ENCODE peak calls at places on chromosome X, in seven cellular contexts. H is GM12878, S is prostate gland, V is Panc1, X is transverse colon, L is breast epithelium, F is HCT116. P is an unnamed sample.

GRCh38 chrX:68403522-68403921 is 29.8 kb downstream of the OPHN1 start:
- DNase-seq in X (no peak), V (no peak), S (no peak), H (no peak), F (no peak), L (no peak), P (no peak)

GRCh38 chrX:96361844-96362243 is 322.8 kb upstream of the DIAPH2 start:
- DNase-seq in V (no peak), X (no peak), H (no peak), L (no peak), F (no peak), S (no peak), P (no peak)

GRCh38 chrX:35439692-35440091 is 358.4 kb upstream of the MAGEB16 start:
- DNase-seq in L (no peak), X (no peak), F (no peak), V (no peak), S (no peak), H (no peak), P (no peak)

GRCh38 chrX:92224406-92224805 is 445.2 kb downstream of the PCDH11X start:
- DNase-seq in S (no peak), L (no peak), X (no peak), V (no peak), H (no peak), F (no peak), P (no peak)

GRCh38 chrX:43655961-43656494 is at the start of gene MAOA:
- DNase-seq in V (no peak), S (peak; percentile 92), F (no peak), L (peak; percentile 66), X (peak; percentile 88), H (no peak), P (peak; percentile 93)

GRCh38 chrX:108131471-108131870 is 39.9 kb downstream of the ATG4A start:
- DNase-seq in V (no peak), S (no peak), L (no peak), X (no peak), F (no peak), H (no peak), P (no peak)

GRCh38 chrX:69501433-69501832 is 2.7 kb upstream of the NALF2 start:
- DNase-seq in F (peak; percentile 48), H (no peak), X (no peak), L (no peak), S (no peak), V (no peak), P (no peak)

GRCh38 chrX:105837227-105837626 is 14.9 kb downstream of the NRK start:
- DNase-seq in V (no peak), X (no peak), L (peak; percentile 27), S (peak; percentile 4), H (no peak), F (no peak), P (no peak)

GRCh38 chrX:69028761-69029120 is 136.5 kb downstream of the PJA1 start:
- DNase-seq in F (no peak), H (no peak), L (no peak), S (no peak), V (no peak), X (no peak), P (no peak)

GRCh38 chrX:97446298-97446882 is 562.7 kb downstream of the RPA4 start:
- DNase-seq in H (no peak), F (no peak), V (no peak), L (no peak), S (no peak), X (no peak), P (no peak)

GRCh38 chrX:24945009-24945408 is 70.8 kb downstream of the ARX start:
- DNase-seq in X (no peak), V (no peak), L (no peak), F (no peak), S (no peak), H (no peak), P (no peak)
- TF ChIP-seq POLR2AphosphoS5 in X (peak; percentile 33), V (no peak), L (no peak), F (no peak), S (no peak), H (no peak), P (no peak)

GRCh38 chrX:10393241-10393640 is 227.1 kb downstream of the MID1 start:
- DNase-seq in L (no peak), X (no peak), S (no peak), H (no peak), V (no peak), F (no peak), P (no peak)

GRCh38 chrX:10395643-10396042 is 224.7 kb downstream of the MID1 start:
- DNase-seq in V (no peak), X (no peak), L (no peak), S (no peak), H (no peak), F (no peak), P (no peak)

GRCh38 chrX:10395179-10395578 is 225.2 kb downstream of the MID1 start:
- DNase-seq in H (no peak), F (no peak), X (no peak), V (no peak), L (no peak), S (no peak), P (no peak)

GRCh38 chrX:10397349-10397748 is 223.0 kb downstream of the MID1 start:
- DNase-seq in L (no peak), S (no peak), V (no peak), X (no peak), H (no peak), F (no peak), P (no peak)

GRCh38 chrX:10393899-10394298 is 226.5 kb downstream of the MID1 start:
- DNase-seq in X (no peak), V (no peak), L (no peak), H (no peak), S (no peak), F (no peak), P (no peak)
- TF ChIP-seq POLR2AphosphoS5 in X (no peak), V (no peak), L (no peak), H (no peak), S (no peak), F (no peak), P (no peak)

GRCh38 chrX:21975242-21975641 is 34.7 kb downstream of the SMS start:
- DNase-seq in F (no peak), H (no peak), L (no peak), X (no peak), V (no peak), S (no peak), P (no peak)

GRCh38 chrX:21972721-21973120 is 32.2 kb downstream of the SMS start:
- DNase-seq in F (no peak), H (no peak), L (no peak), V (no peak), X (no peak), S (no peak), P (no peak)

GRCh38 chrX:21974011-21974385 is 33.5 kb downstream of the SMS start:
- DNase-seq in F (no peak), L (no peak), V (no peak), X (no peak), H (peak; percentile 17), S (peak; percentile 49), P (no peak)

GRCh38 chrX:21973321-21974010 is 33.0 kb downstream of the SMS start:
- DNase-seq in V (no peak), S (no peak), X (no peak), F (no peak), H (no peak), L (no peak), P (no peak)

GRCh38 chrX:21972046-21972445 is 31.5 kb downstream of the SMS start:
- DNase-seq in X (no peak), F (no peak), L (no peak), V (no peak), S (no peak), H (no peak), P (no peak)
- TF ChIP-seq POLR2AphosphoS5 in X (no peak), F (no peak), L (no peak), V (no peak), S (no peak), H (no peak), P (no peak)

GRCh38 chrX:153763989-153764755 is at the start of gene PLXNB3:
- DNase-seq in V (peak; percentile 38), H (peak; percentile 0), L (peak; percentile 87), X (peak; percentile 84), S (peak; percentile 79), F (peak; percentile 50), P (peak; percentile 90)
- TF ChIP-seq POLR2AphosphoS5 in V (no peak), H (no peak), L (no peak), X (no peak), S (peak; percentile 66), F (peak; percentile 47), P (no peak)

GRCh38 chrX:2495595-2495994 is 5.2 kb downstream of the DHRSX start:
- DNase-seq in F (no peak), H (no peak), L (no peak), X (no peak), S (no peak), V (no peak), P (no peak)
- TF ChIP-seq POLR2AphosphoS5 in F (no peak), H (no peak), L (no peak), X (no peak), S (no peak), V (no peak), P (no peak)

GRCh38 chrX:12987340-12987739 is 12.4 kb downstream of the TMSB4X start:
- DNase-seq in S (no peak), L (no peak), H (no peak), F (no peak), X (no peak), V (no peak), P (no peak)
- TF ChIP-seq POLR2AphosphoS5 in S (no peak), L (no peak), H (no peak), F (no peak), X (no peak), V (no peak), P (no peak)

DNA sequence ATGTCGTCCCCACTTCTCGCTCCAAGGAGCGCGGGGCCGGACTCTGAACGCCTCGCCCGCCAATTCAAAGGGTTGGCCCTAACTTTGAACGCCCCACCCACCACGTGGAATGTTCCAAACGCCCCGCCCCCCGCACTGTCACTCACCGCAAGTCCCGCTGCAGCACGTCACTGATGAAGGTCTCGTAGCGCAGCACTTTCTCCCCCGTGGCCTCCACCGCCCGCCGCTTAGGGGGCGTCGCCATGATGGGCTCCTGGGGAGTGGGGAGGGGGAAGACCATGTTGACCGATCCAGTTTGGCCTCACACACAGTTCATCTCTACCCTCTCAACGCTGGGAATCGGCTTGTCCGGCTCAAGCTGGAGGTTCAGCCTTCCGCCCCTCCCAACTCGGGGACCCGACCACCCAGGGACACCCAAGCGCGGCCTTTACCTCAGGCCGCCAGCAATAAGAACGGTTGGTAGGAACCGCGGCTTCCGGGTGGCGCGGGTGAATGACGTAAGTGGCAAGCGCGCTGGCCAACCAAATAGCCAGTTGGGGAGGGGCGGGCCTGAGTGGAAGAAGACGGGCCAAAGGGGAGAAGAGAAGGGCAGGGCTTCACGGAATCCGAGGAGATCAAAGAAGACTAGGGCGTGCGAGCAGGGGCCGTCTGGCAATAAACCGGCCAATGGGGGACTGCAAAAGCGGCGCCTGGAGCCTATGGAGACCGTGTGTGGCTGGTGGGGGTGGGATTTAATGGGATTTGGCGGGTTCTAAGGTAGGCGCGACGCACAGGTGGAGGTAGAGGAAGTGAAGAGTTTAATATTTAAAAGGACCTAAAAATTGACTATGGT is at the start of gene UXT:
- DNase-seq in S (peak; percentile 87), H (peak; percentile 74), F (peak; percentile 89), X (peak; percentile 96), V (peak; percentile 78), L (peak; percentile 90), P (peak; percentile 93)
- TF ChIP-seq POLR2AphosphoS5 in S (peak; percentile 83), H (peak; percentile 90), F (peak; percentile 2), X (peak; percentile 83), V (peak; percentile 67), L (peak; percentile 91), P (peak; percentile 92)

GRCh38 chrX:41339148-41339547 is 5.2 kb downstream of the DDX3X start:
- DNase-seq in F (no peak), L (no peak), S (no peak), V (no peak), X (no peak), H (no peak), P (no peak)
- TF ChIP-seq POLR2AphosphoS5 in F (no peak), L (no peak), S (no peak), V (no peak), X (no peak), H (peak; percentile 72), P (no peak)

P was measured in upper lobe of left lung.